ENCODE peak calls at places on chromosomes 2 and 18, in six cellular contexts. One of them, this sample, is unnamed.

GRCh38 chr18:44599409-44599808 is 81.3 kb upstream of the SETBP1 start:
- DNase-seq in left ventricle myocardium inferior: peak; percentile 18
- DNase-seq in GM13977: no peak
- DNase-seq in RWPE2: no peak
- DNase-seq in astrocyte of the spinal cord: peak; percentile 88
- DNase-seq in gastrocnemius medialis: no peak
- DNase-seq in this sample: no peak

GRCh38 chr18:78431606-78432005 is 548.0 kb upstream of the SALL3 start:
- DNase-seq in RWPE2: no peak
- DNase-seq in left ventricle myocardium inferior: no peak
- DNase-seq in gastrocnemius medialis: no peak
- DNase-seq in astrocyte of the spinal cord: no peak
- DNase-seq in GM13977: no peak
- DNase-seq in this sample: no peak

GRCh38 chr18:11498821-11499220 is 110.6 kb upstream of the SLC35G4 start:
- DNase-seq in GM13977: no peak
- DNase-seq in astrocyte of the spinal cord: no peak
- DNase-seq in RWPE2: no peak
- DNase-seq in gastrocnemius medialis: no peak
- DNase-seq in left ventricle myocardium inferior: no peak
- DNase-seq in this sample: no peak

GRCh38 chr18:45997689-45998088 is 30.6 kb upstream of the EPG5 start:
- DNase-seq in left ventricle myocardium inferior: no peak
- DNase-seq in RWPE2: no peak
- DNase-seq in astrocyte of the spinal cord: no peak
- DNase-seq in GM13977: peak; percentile 23
- DNase-seq in gastrocnemius medialis: no peak
- DNase-seq in this sample: no peak

GRCh38 chr18:12391487-12392136 is 14.6 kb upstream of the AFG3L2 start:
- DNase-seq in RWPE2: no peak
- DNase-seq in astrocyte of the spinal cord: peak; percentile 65
- DNase-seq in left ventricle myocardium inferior: no peak
- DNase-seq in GM13977: peak; percentile 67
- DNase-seq in gastrocnemius medialis: peak; percentile 34
- DNase-seq in this sample: peak; percentile 27

GRCh38 chr2:197085665-197086064 is 159.2 kb upstream of the PGAP1 start:
- DNase-seq in left ventricle myocardium inferior: no peak
- DNase-seq in astrocyte of the spinal cord: no peak
- DNase-seq in gastrocnemius medialis: no peak
- DNase-seq in GM13977: no peak
- DNase-seq in RWPE2: no peak
- DNase-seq in this sample: no peak

GRCh38 chr2:143398701-143399260 is 269.6 kb downstream of the ARHGAP15 start:
- DNase-seq in RWPE2: no peak
- DNase-seq in astrocyte of the spinal cord: no peak
- DNase-seq in GM13977: no peak
- DNase-seq in left ventricle myocardium inferior: no peak
- DNase-seq in gastrocnemius medialis: no peak
- DNase-seq in this sample: no peak

GRCh38 chr18:50961974-50962373 is 5.9 kb upstream of the ELAC1 start:
- DNase-seq in gastrocnemius medialis: no peak
- DNase-seq in left ventricle myocardium inferior: no peak
- DNase-seq in astrocyte of the spinal cord: no peak
- DNase-seq in RWPE2: no peak
- DNase-seq in GM13977: no peak
- DNase-seq in this sample: no peak

GRCh38 chr18:73777356-73778051 is 370.1 kb downstream of the FBXO15 start:
- DNase-seq in RWPE2: no peak
- DNase-seq in GM13977: no peak
- DNase-seq in astrocyte of the spinal cord: no peak
- DNase-seq in left ventricle myocardium inferior: no peak
- DNase-seq in gastrocnemius medialis: no peak
- DNase-seq in this sample: no peak

GRCh38 chr18:75088622-75089211 is 120.2 kb downstream of the PTGR3 start:
- DNase-seq in left ventricle myocardium inferior: no peak
- DNase-seq in GM13977: no peak
- DNase-seq in gastrocnemius medialis: no peak
- DNase-seq in RWPE2: no peak
- DNase-seq in astrocyte of the spinal cord: no peak
- DNase-seq in this sample: no peak

GRCh38 chr2:96241227-96241626 is 24.6 kb downstream of the TMEM127 start:
- DNase-seq in GM13977: peak; percentile 6
- DNase-seq in RWPE2: no peak
- DNase-seq in left ventricle myocardium inferior: no peak
- DNase-seq in astrocyte of the spinal cord: no peak
- DNase-seq in gastrocnemius medialis: no peak
- DNase-seq in this sample: no peak
- TF ChIP-seq CTCF in GM13977: no peak
- TF ChIP-seq CTCF in RWPE2: no peak
- TF ChIP-seq CTCF in left ventricle myocardium inferior: no peak
- TF ChIP-seq CTCF in astrocyte of the spinal cord: no peak
- TF ChIP-seq CTCF in gastrocnemius medialis: no peak
- TF ChIP-seq CTCF in this sample: no peak

DNA sequence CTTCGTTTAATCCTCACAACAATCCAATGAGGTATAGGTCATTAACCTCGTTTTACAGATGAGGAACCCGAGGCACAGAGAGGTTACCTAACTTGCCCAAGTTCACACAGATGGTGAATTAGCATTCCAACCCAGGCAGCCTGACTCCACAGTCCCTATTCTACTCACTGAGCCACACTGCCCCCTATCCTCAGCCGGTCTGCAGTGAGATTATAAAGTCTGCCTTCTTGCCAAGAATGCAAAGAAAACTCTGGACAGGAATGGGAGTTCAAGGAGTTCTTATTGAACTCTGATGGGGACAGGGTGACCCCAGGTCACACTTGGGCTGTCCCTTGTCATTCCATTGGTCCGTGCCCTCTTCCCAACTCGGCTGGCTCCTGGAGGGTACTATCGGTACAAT is 118.1 kb upstream of the MSH6 start:
- DNase-seq in gastrocnemius medialis: no peak
- DNase-seq in astrocyte of the spinal cord: no peak
- DNase-seq in GM13977: no peak
- DNase-seq in RWPE2: no peak
- DNase-seq in left ventricle myocardium inferior: no peak
- DNase-seq in this sample: no peak
- TF ChIP-seq CTCF in gastrocnemius medialis: no peak
- TF ChIP-seq CTCF in astrocyte of the spinal cord: peak; percentile 8
- TF ChIP-seq CTCF in GM13977: peak; percentile 32
- TF ChIP-seq CTCF in RWPE2: peak; percentile 32
- TF ChIP-seq CTCF in left ventricle myocardium inferior: no peak
- TF ChIP-seq CTCF in this sample: no peak

DNA sequence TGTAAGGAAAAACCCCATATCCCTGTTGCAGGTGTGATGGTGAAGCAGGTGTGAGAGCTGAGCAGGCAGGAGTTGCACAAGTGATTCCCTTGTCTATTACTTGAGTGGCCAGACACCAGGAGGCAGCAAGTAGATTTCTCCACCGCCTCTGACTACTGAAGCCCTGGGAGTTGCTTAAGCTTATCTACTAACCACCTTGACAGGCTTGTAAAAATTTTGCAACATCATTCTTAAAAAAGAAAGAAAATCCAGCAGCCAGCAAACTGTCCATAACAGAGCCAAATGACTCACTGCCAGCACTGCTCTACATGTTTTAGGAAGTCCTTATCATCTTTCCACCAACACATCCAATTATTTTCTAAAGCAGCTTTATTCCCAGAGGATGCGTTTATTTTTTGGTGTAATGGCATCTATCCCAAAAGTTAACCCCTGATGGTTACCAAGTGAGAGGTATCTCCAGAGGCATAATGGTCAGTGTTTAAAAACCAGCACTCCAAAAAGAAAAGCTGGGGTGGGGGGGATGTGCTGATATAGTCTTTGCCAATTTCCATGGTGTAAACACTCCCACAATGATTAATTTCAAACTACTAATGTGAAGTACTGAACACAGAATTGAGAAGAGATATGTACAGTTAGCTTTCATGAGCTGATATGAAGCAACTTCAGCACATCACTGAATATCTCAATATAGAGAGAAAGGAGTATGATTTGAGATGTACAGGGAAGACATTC is 16.3 kb upstream of the GPR39 start:
- DNase-seq in astrocyte of the spinal cord: no peak
- DNase-seq in gastrocnemius medialis: no peak
- DNase-seq in GM13977: no peak
- DNase-seq in left ventricle myocardium inferior: no peak
- DNase-seq in RWPE2: no peak
- DNase-seq in this sample: no peak
- TF ChIP-seq CTCF in astrocyte of the spinal cord: no peak
- TF ChIP-seq CTCF in gastrocnemius medialis: no peak
- TF ChIP-seq CTCF in GM13977: no peak
- TF ChIP-seq CTCF in left ventricle myocardium inferior: no peak
- TF ChIP-seq CTCF in RWPE2: peak; percentile 26
- TF ChIP-seq CTCF in this sample: no peak

GRCh38 chr2:240578488-240578887 is 8.0 kb upstream of the CAPN10 start:
- DNase-seq in left ventricle myocardium inferior: no peak
- DNase-seq in RWPE2: no peak
- DNase-seq in gastrocnemius medialis: no peak
- DNase-seq in astrocyte of the spinal cord: no peak
- DNase-seq in GM13977: no peak
- DNase-seq in this sample: no peak

GRCh38 chr2:240581811-240582210 is 4.7 kb upstream of the CAPN10 start:
- DNase-seq in left ventricle myocardium inferior: no peak
- DNase-seq in RWPE2: no peak
- DNase-seq in gastrocnemius medialis: no peak
- DNase-seq in astrocyte of the spinal cord: no peak
- DNase-seq in GM13977: no peak
- DNase-seq in this sample: no peak

GRCh38 chr2:240578110-240578450 is 8.5 kb upstream of the CAPN10 start:
- DNase-seq in RWPE2: no peak
- DNase-seq in gastrocnemius medialis: no peak
- DNase-seq in left ventricle myocardium inferior: peak; percentile 21
- DNase-seq in GM13977: no peak
- DNase-seq in astrocyte of the spinal cord: no peak
- DNase-seq in this sample: no peak

GRCh38 chr2:240579071-240579762 is 7.3 kb upstream of the CAPN10 start:
- DNase-seq in GM13977: no peak
- DNase-seq in left ventricle myocardium inferior: no peak
- DNase-seq in gastrocnemius medialis: no peak
- DNase-seq in RWPE2: no peak
- DNase-seq in astrocyte of the spinal cord: no peak
- DNase-seq in this sample: no peak

DNA sequence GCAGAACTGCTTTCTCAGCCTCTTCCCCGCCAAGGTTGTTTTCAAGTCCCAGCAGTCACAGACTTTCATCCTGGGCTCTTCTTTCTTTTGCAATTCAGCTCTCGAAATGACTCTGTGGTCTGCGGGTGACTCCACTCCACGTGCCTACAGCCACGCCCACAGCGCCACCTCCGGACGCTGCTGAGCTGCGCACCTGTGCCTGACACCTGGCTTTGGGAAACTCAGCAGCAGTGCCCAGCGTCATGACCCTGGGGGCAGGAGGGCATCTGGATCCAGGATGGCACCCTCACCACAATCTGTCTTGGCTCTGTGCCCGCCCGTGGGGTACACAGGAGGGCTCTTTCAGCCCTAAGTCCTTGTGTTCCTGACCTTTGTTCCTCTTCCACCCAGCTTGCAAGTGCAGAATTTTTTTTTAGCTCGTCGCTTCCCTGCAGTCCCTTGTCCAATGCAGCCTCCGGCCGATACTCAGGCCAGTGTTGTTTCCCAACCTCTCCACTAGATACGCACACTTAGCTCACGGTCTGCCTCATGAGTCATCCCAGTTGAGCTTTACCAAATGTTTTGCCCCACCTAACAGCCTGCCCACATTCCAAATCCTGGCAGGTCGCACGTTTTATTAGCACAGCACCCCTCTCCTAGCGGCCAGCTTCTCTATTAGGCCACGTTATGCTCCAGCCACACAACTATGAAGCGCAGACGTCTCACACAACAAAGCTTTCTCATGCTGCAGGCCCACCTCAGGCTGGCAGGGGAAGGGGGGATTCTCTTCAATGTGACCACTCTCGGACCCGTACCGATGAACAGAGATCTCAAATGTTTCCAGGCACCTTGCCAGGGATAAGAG is 6.5 kb upstream of the CAPN10 start:
- DNase-seq in GM13977: peak; percentile 45
- DNase-seq in left ventricle myocardium inferior: no peak
- DNase-seq in gastrocnemius medialis: no peak
- DNase-seq in astrocyte of the spinal cord: peak; percentile 62
- DNase-seq in RWPE2: no peak
- DNase-seq in this sample: no peak
- TF ChIP-seq CTCF in GM13977: peak; percentile 40
- TF ChIP-seq CTCF in left ventricle myocardium inferior: no peak
- TF ChIP-seq CTCF in gastrocnemius medialis: no peak
- TF ChIP-seq CTCF in astrocyte of the spinal cord: no peak
- TF ChIP-seq CTCF in RWPE2: peak; percentile 42
- TF ChIP-seq CTCF in this sample: peak; percentile 46

GRCh38 chr2:9771481-9772017 is 71.7 kb upstream of the TAF1B start:
- DNase-seq in left ventricle myocardium inferior: no peak
- DNase-seq in GM13977: no peak
- DNase-seq in gastrocnemius medialis: no peak
- DNase-seq in RWPE2: no peak
- DNase-seq in astrocyte of the spinal cord: peak; percentile 79
- DNase-seq in this sample: no peak
- TF ChIP-seq CTCF in left ventricle myocardium inferior: no peak
- TF ChIP-seq CTCF in GM13977: no peak
- TF ChIP-seq CTCF in gastrocnemius medialis: no peak
- TF ChIP-seq CTCF in RWPE2: no peak
- TF ChIP-seq CTCF in astrocyte of the spinal cord: peak; percentile 25
- TF ChIP-seq CTCF in this sample: no peak

DNA sequence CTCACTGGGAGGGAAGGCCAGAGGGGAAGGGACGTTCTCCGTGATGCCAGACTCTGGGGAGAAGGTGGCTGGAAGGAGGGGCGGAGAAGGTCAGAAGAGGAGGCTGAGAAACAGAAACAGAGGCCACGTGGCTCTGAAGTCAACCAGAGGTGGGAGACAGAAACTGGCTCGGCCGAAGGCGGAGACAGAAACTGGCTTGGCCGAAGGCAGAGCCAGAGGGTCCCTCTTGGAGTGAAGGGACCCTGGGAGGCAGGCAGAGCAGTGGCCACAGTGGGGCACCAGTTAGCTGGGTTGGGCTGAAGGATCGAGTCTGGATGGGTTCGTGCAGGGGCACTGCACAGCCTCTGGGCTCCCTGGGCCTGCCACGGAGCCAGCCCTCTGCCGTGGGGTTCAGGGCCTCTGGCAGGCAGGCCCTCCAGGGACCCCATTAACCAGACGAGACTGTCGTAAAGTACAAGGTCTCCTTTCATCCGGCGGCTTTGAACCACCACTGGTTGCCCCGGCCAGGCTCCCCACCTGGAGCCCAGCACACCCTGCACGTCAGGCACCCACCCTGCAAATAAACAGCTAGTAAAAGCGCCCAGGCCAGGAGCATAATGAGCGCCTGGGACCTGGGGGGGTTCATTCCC is 218.8 kb downstream of the DYSF start:
- DNase-seq in RWPE2: no peak
- DNase-seq in astrocyte of the spinal cord: no peak
- DNase-seq in gastrocnemius medialis: no peak
- DNase-seq in left ventricle myocardium inferior: no peak
- DNase-seq in GM13977: no peak
- DNase-seq in this sample: no peak
- TF ChIP-seq CTCF in RWPE2: no peak
- TF ChIP-seq CTCF in astrocyte of the spinal cord: peak; percentile 6
- TF ChIP-seq CTCF in gastrocnemius medialis: no peak
- TF ChIP-seq CTCF in left ventricle myocardium inferior: peak; percentile 9
- TF ChIP-seq CTCF in GM13977: no peak
- TF ChIP-seq CTCF in this sample: peak; percentile 28

This sample was measured in progenitor cell of endocrine pancreas.